ENCODE peak calls at places on chromosomes 4 and X, in ten cellular contexts. J, V, D, Y, S, C, L, H, X and I are unnamed samples.

GRCh38 chr4:19961092-19961491 is 290.6 kb upstream of the SLIT2 start:
- DNase-seq in S (no peak), C (peak), J (no peak), Y (no peak), D (no peak), V (no peak), H (no peak), X (peak), L (no peak), I (no peak)

GRCh38 chr4:153326513-153326912 is 18.0 kb upstream of the MND1 start:
- DNase-seq in Y (no peak), J (no peak), L (no peak), H (no peak), X (peak), D (no peak), C (peak), V (no peak), S (no peak), I (no peak)

GRCh38 chr4:23855912-23856605 is 33.8 kb downstream of the PPARGC1A start:
- DNase-seq in X (peak), J (no peak), L (no peak), C (no peak), V (no peak), S (no peak), H (no peak), D (peak), Y (no peak), I (no peak)

GRCh38 chr4:119081943-119082342 is 53.7 kb upstream of the MYOZ2 start:
- DNase-seq in Y (no peak), L (no peak), V (no peak), H (no peak), D (no peak), S (peak), C (no peak), X (no peak), J (no peak), I (no peak)

GRCh38 chrX:39636481-39636880 is 461.3 kb downstream of the BCOR start:
- DNase-seq in D (no peak), H (no peak), C (no peak), J (no peak), V (no peak), S (no peak), Y (no peak), X (no peak), L (no peak), I (no peak)

GRCh38 chr4:113289736-113290135 is 240.3 kb downstream of the ANK2 start:
- DNase-seq in Y (no peak), J (no peak), X (peak), S (no peak), L (no peak), V (no peak), H (no peak), C (peak), D (no peak), I (no peak)

GRCh38 chr4:25727711-25728493 is 72.3 kb downstream of the SLC34A2 start:
- DNase-seq in J (no peak), D (no peak), S (no peak), C (no peak), X (no peak), V (no peak), L (no peak), Y (no peak), H (peak), I (no peak)

GRCh38 chr4:148503681-148504080 is 61.5 kb upstream of the NR3C2 start:
- DNase-seq in V (no peak), H (no peak), X (no peak), S (no peak), D (no peak), Y (no peak), C (no peak), L (no peak), J (no peak), I (no peak)

GRCh38 chrX:50594788-50595187 is 124.2 kb upstream of the DGKK start:
- DNase-seq in S (no peak), V (no peak), Y (no peak), L (peak), C (no peak), J (no peak), D (no peak), H (no peak), X (no peak), I (no peak)

GRCh38 chrX:130994671-130995070 is 63.5 kb upstream of the ARHGAP36 start:
- DNase-seq in V (peak), J (no peak), D (peak), L (peak), S (no peak), H (no peak), C (peak), Y (peak), X (peak), I (no peak)

GRCh38 chr4:55807556-55807955 is 12.0 kb upstream of the EXOC1L start:
- DNase-seq in D (no peak), J (no peak), H (no peak), L (no peak), C (no peak), Y (no peak), X (no peak), V (no peak), S (no peak), I (no peak)

GRCh38 chr4:2290974-2291704 is 29.2 kb upstream of the MXD4 start:
- DNase-seq in H (no peak), C (no peak), V (peak), X (no peak), J (no peak), S (no peak), Y (no peak), L (no peak), D (no peak), I (peak)

GRCh38 chrX:81261576-81261975 is 59.7 kb downstream of the SH3BGRL start:
- DNase-seq in H (no peak), Y (no peak), S (no peak), J (no peak), D (no peak), V (no peak), C (peak), X (peak), L (no peak), I (no peak)

GRCh38 chr4:88673886-88674285 is 23.7 kb downstream of the NAP1L5 start:
- DNase-seq in V (no peak), S (no peak), H (no peak), L (no peak), C (no peak), J (no peak), Y (no peak), X (no peak), D (no peak), I (no peak)

GRCh38 chr4:107863416-107863815 is 38.7 kb downstream of the SGMS2 start:
- DNase-seq in V (no peak), L (no peak), Y (no peak), C (no peak), J (no peak), H (no peak), S (no peak), D (no peak), X (peak), I (no peak)

GRCh38 chr4:138055890-138056289 is 186.3 kb downstream of the SLC7A11 start:
- DNase-seq in L (no peak), S (no peak), V (no peak), C (peak), H (no peak), D (no peak), Y (no peak), X (no peak), J (no peak), I (no peak)

GRCh38 chr4:160826339-160826679 is 1337.5 kb downstream of the FSTL5 start:
- DNase-seq in Y (no peak), J (no peak), V (no peak), C (no peak), H (no peak), S (no peak), D (no peak), L (no peak), X (no peak), I (no peak)

GRCh38 chrX:30065226-30065625 is 150.1 kb upstream of the MAGEB2 start:
- DNase-seq in J (no peak), C (peak), Y (no peak), L (no peak), H (no peak), V (no peak), S (no peak), X (peak), D (no peak), I (no peak)

GRCh38 chrX:127877358-127877757 is 174.8 kb downstream of the ACTRT1 start:
- DNase-seq in X (no peak), C (no peak), S (no peak), J (no peak), H (no peak), L (no peak), D (no peak), Y (no peak), V (no peak), I (no peak)

GRCh38 chr4:16055454-16055853 is 28.4 kb downstream of the PROM1 start:
- DNase-seq in S (no peak), X (no peak), C (no peak), V (no peak), Y (no peak), L (no peak), D (no peak), H (no peak), J (no peak), I (no peak)

GRCh38 chr4:47031011-47031678 is at the start of gene GABRB1:
- DNase-seq in V (no peak), S (peak), C (peak), Y (peak), L (peak), D (peak), X (peak), H (no peak), J (peak), I (no peak)

GRCh38 chrX:826026-826425 is 195.4 kb downstream of the SHOX start:
- DNase-seq in V (no peak), C (peak), Y (no peak), J (no peak), D (no peak), L (no peak), S (no peak), H (no peak), X (peak), I (no peak)